ENCODE peak calls at places on chromosomes 2 and 18, in eight cellular contexts. Y is brain microvascular endothelial cell, L is neural progenitor cell, J is skeletal muscle cell, S is thoracic aorta, A is NB4, Z is transverse colon, K is A549. H is an unnamed sample.

GRCh38 chr2:102708847-102709559 is 52.8 kb upstream of the TMEM182 start:
- DNase-seq in Y (peak), L (no peak), J (peak), S (no peak), A (no peak), Z (no peak), K (peak), H (no peak)

GRCh38 chr2:124894199-124894598 is 869.1 kb downstream of the CNTNAP5 start:
- DNase-seq in Y (no peak), L (no peak), J (no peak), S (no peak), A (no peak), Z (no peak), K (no peak), H (no peak)

GRCh38 chr2:158772306-158773078 is 22.6 kb upstream of the DAPL1 start:
- DNase-seq in Y (no peak), L (no peak), J (no peak), S (no peak), A (no peak), Z (no peak), K (no peak), H (no peak)

GRCh38 chr2:162390801-162391200 is 46.9 kb downstream of the GCA start:
- DNase-seq in Y (no peak), L (no peak), J (no peak), S (no peak), A (no peak), Z (no peak), K (no peak), H (no peak)

GRCh38 chr18:38198956-38199355 is 633.4 kb upstream of the CELF4 start:
- DNase-seq in Y (no peak), L (no peak), J (no peak), S (no peak), A (no peak), Z (no peak), K (no peak), H (no peak)

GRCh38 chr2:151638188-151638933 is 95.9 kb downstream of the NEB start:
- DNase-seq in Y (no peak), L (no peak), J (no peak), S (no peak), A (peak), Z (peak), K (no peak), H (peak)

GRCh38 chr2:197707316-197708213 is 2.4 kb downstream of the MARS2 start:
- DNase-seq in Y (peak), L (peak), J (no peak), S (no peak), A (peak), Z (no peak), K (peak), H (peak)

GRCh38 chr2:130798472-130799221 is 38.1 kb upstream of the ARHGEF4 start:
- DNase-seq in Y (no peak), L (peak), J (no peak), S (no peak), A (no peak), Z (no peak), K (no peak), H (no peak)

GRCh38 chr2:26344581-26345283 is 1.2 kb upstream of the SELENOI start:
- DNase-seq in Y (peak), L (peak), J (no peak), S (no peak), A (peak), Z (peak), K (no peak), H (no peak)

GRCh38 chr18:59026831-59027410 is 112.8 kb upstream of the SEC11C start:
- DNase-seq in Y (no peak), L (no peak), J (no peak), S (no peak), A (no peak), Z (no peak), K (no peak), H (no peak)

DNA sequence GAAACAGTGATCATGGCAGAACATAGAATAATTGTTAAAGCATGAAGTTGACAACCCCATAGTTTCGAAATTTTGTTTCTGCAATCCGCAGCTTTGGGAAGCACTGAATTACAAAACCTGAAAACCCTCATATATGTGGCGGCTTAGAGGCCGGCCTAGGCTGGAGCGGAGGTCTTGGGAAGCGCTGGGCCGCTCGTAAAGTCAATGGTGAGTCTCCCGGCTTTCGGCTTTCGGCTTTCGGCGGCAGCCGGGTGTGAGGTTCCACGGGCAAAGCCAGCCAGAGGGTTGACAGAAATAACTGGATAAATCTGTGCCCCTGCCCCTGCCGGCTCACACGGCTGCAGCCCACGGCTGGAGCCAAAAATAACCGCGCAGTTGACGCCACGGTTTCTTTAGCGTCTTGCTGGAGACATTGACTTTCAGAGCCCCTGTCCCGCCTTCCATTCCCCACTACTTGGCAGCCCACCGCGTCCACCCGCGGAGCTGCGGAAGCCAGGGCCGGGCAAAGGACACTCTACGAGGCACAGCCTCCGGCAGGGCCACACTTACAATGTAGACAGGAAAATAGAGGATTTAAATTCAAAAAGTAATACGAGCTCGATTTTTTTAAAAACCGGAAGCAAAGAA is 28.5 kb upstream of the ATP6V1B1 start:
- DNase-seq in Y (peak), L (peak), J (no peak), S (no peak), A (peak), Z (no peak), K (no peak), H (no peak)
- H3K4me3 ChIP-seq in Y (peak), L (no peak), J (peak), S (peak), A (peak), Z (no peak), K (no peak), H (no peak)

GRCh38 chr2:227412877-227413276 is 25.1 kb upstream of the SCYGR1 start:
- DNase-seq in Y (no peak), L (no peak), J (no peak), S (no peak), A (no peak), Z (no peak), K (no peak), H (no peak)

GRCh38 chr2:227411320-227411989 is 23.7 kb upstream of the SCYGR1 start:
- DNase-seq in Y (peak), L (no peak), J (no peak), S (no peak), A (peak), Z (no peak), K (no peak), H (no peak)

GRCh38 chr2:227414846-227415245 is 27.1 kb upstream of the SCYGR1 start:
- DNase-seq in Y (peak), L (no peak), J (no peak), S (no peak), A (peak), Z (no peak), K (no peak), H (no peak)

GRCh38 chr2:227411990-227412350 is 24.2 kb upstream of the SCYGR1 start:
- DNase-seq in Y (peak), L (no peak), J (peak), S (no peak), A (no peak), Z (no peak), K (no peak), H (no peak)

GRCh38 chr2:227413371-227413770 is 25.6 kb upstream of the SCYGR1 start:
- DNase-seq in Y (no peak), L (no peak), J (no peak), S (no peak), A (no peak), Z (peak), K (no peak), H (no peak)
- H3K4me3 ChIP-seq in Y (no peak), L (no peak), J (no peak), S (no peak), A (no peak), Z (no peak), K (no peak), H (no peak)

DNA sequence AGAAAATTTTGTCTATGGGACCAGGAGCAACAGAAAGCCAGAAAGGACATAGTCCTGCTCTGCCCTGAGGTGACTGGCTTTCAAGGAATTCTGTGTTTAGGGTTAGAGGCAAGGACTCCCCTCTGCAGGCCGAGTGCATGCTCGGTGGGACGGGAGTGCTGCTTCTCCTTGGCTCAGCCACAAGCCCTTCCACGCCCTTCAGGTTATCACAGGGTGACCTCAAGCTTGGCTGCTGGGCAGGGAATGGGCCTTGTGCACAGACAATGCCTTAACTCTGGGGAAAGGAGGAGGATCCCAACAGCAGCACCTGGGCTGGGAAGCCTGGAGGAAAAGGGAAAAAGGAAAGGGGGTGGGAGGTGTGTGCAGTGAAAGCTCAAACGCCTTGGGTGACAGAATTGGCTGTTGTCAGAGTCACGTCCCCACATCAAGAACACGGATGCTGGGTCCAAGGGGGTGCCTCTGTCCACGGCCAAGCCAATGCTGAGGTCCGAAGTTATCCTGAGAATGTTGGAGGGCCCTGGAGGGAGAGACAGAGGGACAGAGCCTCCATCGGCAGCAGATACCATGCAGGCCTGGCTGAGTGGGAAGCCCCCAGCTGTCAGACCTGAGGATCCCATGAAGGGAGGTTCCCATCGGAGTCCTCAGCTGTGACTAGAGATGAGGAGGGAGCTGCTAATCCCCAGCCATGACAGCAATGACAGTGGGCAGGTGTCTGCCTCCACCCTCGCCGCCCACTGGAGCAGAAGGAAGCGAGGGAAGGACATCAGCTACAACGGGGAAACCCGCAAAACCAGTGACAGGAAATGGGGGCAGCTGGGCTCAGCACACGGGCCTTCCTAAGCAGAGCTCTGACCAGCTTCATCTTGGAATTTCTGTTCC is 32.5 kb downstream of the FAM178B start:
- DNase-seq in Y (no peak), L (no peak), J (no peak), S (no peak), A (peak), Z (no peak), K (no peak), H (no peak)
- H3K4me3 ChIP-seq in Y (no peak), L (no peak), J (no peak), S (no peak), A (no peak), Z (no peak), K (no peak), H (no peak)

DNA sequence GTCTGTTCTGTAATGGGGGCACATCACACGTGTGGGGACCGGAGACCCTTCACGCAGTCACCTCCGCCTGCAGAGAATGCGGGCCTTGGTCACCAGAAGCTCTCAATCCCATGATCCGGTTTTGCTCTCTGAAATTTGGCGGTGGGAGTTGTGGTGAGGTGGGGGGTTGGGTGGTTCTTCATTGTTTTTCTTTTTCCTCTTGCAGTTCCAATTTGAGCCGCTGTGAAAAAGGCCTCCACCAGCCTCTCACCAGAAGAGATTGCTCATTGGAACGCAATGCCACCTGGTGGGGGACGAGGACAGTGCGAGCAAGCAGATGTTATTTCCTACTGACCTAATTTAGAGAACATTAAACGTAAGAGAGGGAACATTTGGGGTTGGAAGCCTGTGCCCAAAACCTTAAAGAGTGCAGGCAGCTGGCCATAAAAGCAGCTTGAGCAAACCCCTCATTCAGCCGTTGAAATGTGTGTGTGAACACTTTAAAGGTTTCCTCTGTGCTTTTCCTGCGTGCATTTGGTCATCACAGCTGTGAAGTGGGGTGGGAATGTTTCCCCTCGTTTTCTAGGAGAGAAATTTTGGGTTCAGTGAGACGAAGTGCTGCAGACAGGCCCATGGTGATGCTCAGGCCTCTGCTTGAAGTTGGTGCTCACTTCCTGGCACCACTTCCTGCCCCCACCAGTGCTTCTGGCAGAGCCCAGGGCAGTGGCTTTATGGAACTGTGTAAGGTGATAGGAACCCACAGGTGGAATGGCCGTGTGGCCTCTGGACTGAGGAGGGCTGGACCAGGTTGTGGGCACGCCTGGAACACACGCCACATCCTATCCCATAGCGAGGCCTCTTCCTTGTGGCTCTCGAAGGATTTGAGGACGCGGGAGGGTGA is 61.7 kb downstream of the ZCCHC2 start:
- DNase-seq in Y (peak), L (peak), J (peak), S (peak), A (peak), Z (peak), K (peak), H (peak)
- H3K4me3 ChIP-seq in Y (peak), L (no peak), J (no peak), S (peak), A (no peak), Z (no peak), K (no peak), H (peak)

GRCh38 chr18:42936289-42936688 is 179.2 kb downstream of the RIT2 start:
- DNase-seq in Y (no peak), L (no peak), J (no peak), S (no peak), A (no peak), Z (no peak), K (no peak), H (no peak)

GRCh38 chr18:42941860-42942259 is 173.6 kb downstream of the RIT2 start:
- DNase-seq in Y (no peak), L (no peak), J (no peak), S (no peak), A (no peak), Z (no peak), K (no peak), H (no peak)

GRCh38 chr18:42931501-42931900 is 184.0 kb downstream of the RIT2 start:
- DNase-seq in Y (peak), L (no peak), J (peak), S (no peak), A (no peak), Z (no peak), K (no peak), H (no peak)

DNA sequence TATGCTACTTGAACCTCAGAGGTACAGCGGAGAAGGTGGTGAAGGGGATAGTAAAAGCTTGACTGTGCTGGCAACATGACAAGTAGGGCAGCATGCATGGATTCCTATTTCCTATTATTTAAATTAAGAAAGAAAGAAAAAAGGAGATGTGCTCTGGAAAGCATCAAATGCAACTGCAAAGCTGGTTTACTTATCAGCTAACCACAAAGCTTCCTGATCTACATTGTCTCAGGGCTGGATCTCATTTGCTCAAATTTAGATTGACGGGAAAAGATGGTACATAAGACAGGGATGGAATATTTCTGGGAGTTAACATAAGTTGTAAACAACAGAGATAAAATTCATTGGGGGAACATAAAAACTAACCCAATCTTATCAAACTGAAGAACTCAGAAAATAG is 178.1 kb downstream of the RIT2 start:
- DNase-seq in Y (no peak), L (no peak), J (no peak), S (no peak), A (no peak), Z (no peak), K (no peak), H (no peak)
- H3K4me3 ChIP-seq in Y (no peak), L (no peak), J (no peak), S (no peak), A (no peak), Z (no peak), K (no peak), H (no peak)

GRCh38 chr18:54218299-54218698 is 6.2 kb downstream of the MBD2 start:
- DNase-seq in Y (no peak), L (no peak), J (no peak), S (no peak), A (peak), Z (no peak), K (no peak), H (no peak)
- H3K4me3 ChIP-seq in Y (no peak), L (no peak), J (no peak), S (no peak), A (no peak), Z (no peak), K (no peak), H (no peak)

H was measured in Jurkat, Clone E6-1.